ENCODE peak calls at places on chromosomes 13 and 19, in ten cellular contexts. Z is cardiac fibroblast; I is AG10803; S is brain microvascular endothelial cell; C is uterus; V is CD8-positive, alpha-beta T cell; P is fibroblast of pulmonary artery; G is skeletal muscle cell; J is mucosa of descending colon; R is HAP-1. A is an unnamed sample.

GRCh38 chr13:91078093-91078679 is 269.3 kb upstream of the MIR17HG start:
- DNase-seq in I (no peak), S (no peak), Z (peak), J (no peak), C (no peak), P (peak), R (peak), G (no peak), V (no peak), A (peak)

GRCh38 chr19:38669532-38669931 is 22.1 kb downstream of the ACTN4 start:
- DNase-seq in G (no peak), R (no peak), I (no peak), P (no peak), C (no peak), Z (no peak), J (no peak), S (no peak), V (no peak), A (no peak)

GRCh38 chr13:80408270-80408669 is 67.3 kb upstream of the SPRY2 start:
- DNase-seq in S (no peak), V (no peak), J (no peak), Z (no peak), I (no peak), R (no peak), C (no peak), G (no peak), P (no peak), A (no peak)

GRCh38 chr13:113550453-113550852 is 34.1 kb upstream of the TFDP1 start:
- DNase-seq in I (no peak), G (no peak), Z (no peak), R (no peak), C (peak), S (no peak), V (no peak), J (no peak), P (no peak), A (no peak)

GRCh38 chr13:27283906-27284523 is 13.4 kb downstream of the RASL11A start:
- DNase-seq in G (no peak), C (no peak), P (peak), R (no peak), J (peak), I (peak), S (no peak), V (no peak), Z (peak), A (peak)

GRCh38 chr13:27619093-27619705 is 1.1 kb downstream of the LNX2 start:
- DNase-seq in Z (peak), J (no peak), C (no peak), P (peak), R (peak), S (no peak), G (no peak), I (peak), V (no peak), A (peak)

GRCh38 chr13:75395056-75395455 is 86.9 kb downstream of the TBC1D4 start:
- DNase-seq in I (no peak), G (no peak), V (no peak), S (no peak), Z (no peak), P (no peak), C (no peak), J (peak), R (no peak), A (no peak)

GRCh38 chr19:10724573-10725071 is 6.7 kb downstream of the DNM2 start:
- DNase-seq in I (peak), J (no peak), S (no peak), Z (no peak), V (no peak), C (no peak), R (no peak), G (no peak), P (no peak), A (peak)

GRCh38 chr13:112965573-112966115 is 3.4 kb upstream of the MCF2L start:
- DNase-seq in P (no peak), G (no peak), R (no peak), C (no peak), S (no peak), I (no peak), Z (no peak), J (no peak), V (no peak), A (no peak)

GRCh38 chr19:33388231-33388816 is 14.8 kb downstream of the CEBPG start:
- DNase-seq in C (no peak), I (peak), V (no peak), S (no peak), G (no peak), R (no peak), Z (no peak), J (no peak), P (no peak), A (no peak)

GRCh38 chr13:105196052-105196451 is 1339.4 kb downstream of the EFNB2 start:
- DNase-seq in J (no peak), P (peak), G (no peak), R (no peak), I (peak), Z (peak), C (no peak), S (peak), V (no peak), A (peak)

GRCh38 chr13:30479590-30480219 is 14.0 kb upstream of the HMGB1 start:
- DNase-seq in J (no peak), R (no peak), C (no peak), Z (no peak), I (no peak), P (no peak), S (no peak), V (no peak), G (no peak), A (no peak)

GRCh38 chr13:23749288-23749880 is 139.8 kb downstream of the MIPEP start:
- DNase-seq in C (no peak), J (no peak), P (no peak), V (no peak), G (no peak), S (no peak), R (no peak), I (no peak), Z (no peak), A (no peak)

GRCh38 chr13:34647379-34647778 is 294.7 kb upstream of the NBEA start:
- DNase-seq in P (no peak), C (no peak), R (no peak), J (no peak), G (no peak), Z (no peak), V (no peak), I (no peak), S (no peak), A (no peak)

GRCh38 chr19:2015611-2015950 is at the start of gene BTBD2:
- DNase-seq in G (peak), I (peak), S (no peak), R (peak), V (peak), Z (peak), J (peak), P (peak), C (peak), A (peak)

GRCh38 chr13:91058919-91059318 is 288.6 kb upstream of the MIR17HG start:
- DNase-seq in I (no peak), S (no peak), C (no peak), Z (no peak), G (no peak), R (no peak), P (no peak), V (no peak), J (no peak), A (no peak)

GRCh38 chr13:110957181-110957884 is 42.5 kb upstream of the ANKRD10 start:
- DNase-seq in G (no peak), R (no peak), C (no peak), S (no peak), J (no peak), P (no peak), V (no peak), Z (peak), I (no peak), A (peak)

GRCh38 chr13:114057131-114058050 is 75.0 kb downstream of the RASA3 start:
- DNase-seq in J (no peak), V (no peak), S (no peak), G (no peak), Z (no peak), C (no peak), P (no peak), I (no peak), R (no peak), A (no peak)

GRCh38 chr19:50909240-50910070 is 1.7 kb downstream of the KLK4 start:
- DNase-seq in J (peak), C (no peak), R (peak), P (peak), G (no peak), I (no peak), S (peak), Z (peak), V (no peak), A (peak)

GRCh38 chr13:30355405-30355741 is 48.0 kb upstream of the KATNAL1 start:
- DNase-seq in P (no peak), I (no peak), C (no peak), V (peak), S (no peak), Z (no peak), G (no peak), J (no peak), R (no peak), A (no peak)

GRCh38 chr13:76884167-76884566 is 2.0 kb downstream of the KCTD12 start:
- DNase-seq in R (no peak), S (peak), J (peak), I (peak), C (peak), V (no peak), P (peak), Z (peak), G (no peak), A (peak)

GRCh38 chr19:17555929-17556813 is 722 bp downstream of the COLGALT1 start:
- DNase-seq in C (peak), J (peak), V (no peak), R (peak), P (peak), Z (peak), G (no peak), I (peak), S (peak), A (peak)

GRCh38 chr13:43728411-43728810 is 58.4 kb downstream of the ENOX1 start:
- DNase-seq in Z (peak), C (no peak), R (no peak), J (no peak), G (peak), S (no peak), P (no peak), I (no peak), V (no peak), A (peak)

GRCh38 chr19:39146091-39146490 is 20.5 kb downstream of the PAK4 start:
- DNase-seq in V (no peak), J (no peak), S (no peak), R (no peak), Z (no peak), G (no peak), I (no peak), P (no peak), C (no peak), A (no peak)

GRCh38 chr13:59337070-59337469 is 826.7 kb downstream of the DIAPH3 start:
- DNase-seq in V (no peak), R (no peak), C (no peak), P (peak), S (peak), Z (peak), G (no peak), J (no peak), I (no peak), A (peak)

GRCh38 chr13:38950987-38951386 is 39.6 kb downstream of the STOML3 start:
- DNase-seq in G (no peak), C (no peak), I (no peak), V (no peak), J (no peak), S (no peak), Z (no peak), P (no peak), R (no peak), A (no peak)

GRCh38 chr19:6822311-6822670 is 49.8 kb downstream of the VAV1 start:
- DNase-seq in I (no peak), R (no peak), S (no peak), Z (no peak), V (no peak), G (no peak), C (no peak), J (no peak), P (no peak), A (no peak)

GRCh38 chr19:590396-590745 is 690 bp downstream of the HCN2 start:
- DNase-seq in I (no peak), R (no peak), V (no peak), Z (peak), C (no peak), G (no peak), J (no peak), S (no peak), P (peak), A (peak)

GRCh38 chr19:588093-588742 is 1.5 kb upstream of the HCN2 start:
- DNase-seq in S (peak), R (peak), J (peak), P (peak), Z (peak), C (no peak), I (peak), G (peak), V (no peak), A (peak)

GRCh38 chr19:590750-591098 is 1.0 kb downstream of the HCN2 start:
- DNase-seq in I (no peak), P (no peak), S (no peak), R (no peak), J (no peak), G (no peak), C (no peak), V (no peak), Z (no peak), A (no peak)

GRCh38 chr19:589693-590395 is at the start of gene HCN2:
- DNase-seq in J (no peak), S (no peak), G (no peak), P (no peak), C (no peak), R (no peak), V (no peak), Z (no peak), I (no peak), A (no peak)

DNA sequence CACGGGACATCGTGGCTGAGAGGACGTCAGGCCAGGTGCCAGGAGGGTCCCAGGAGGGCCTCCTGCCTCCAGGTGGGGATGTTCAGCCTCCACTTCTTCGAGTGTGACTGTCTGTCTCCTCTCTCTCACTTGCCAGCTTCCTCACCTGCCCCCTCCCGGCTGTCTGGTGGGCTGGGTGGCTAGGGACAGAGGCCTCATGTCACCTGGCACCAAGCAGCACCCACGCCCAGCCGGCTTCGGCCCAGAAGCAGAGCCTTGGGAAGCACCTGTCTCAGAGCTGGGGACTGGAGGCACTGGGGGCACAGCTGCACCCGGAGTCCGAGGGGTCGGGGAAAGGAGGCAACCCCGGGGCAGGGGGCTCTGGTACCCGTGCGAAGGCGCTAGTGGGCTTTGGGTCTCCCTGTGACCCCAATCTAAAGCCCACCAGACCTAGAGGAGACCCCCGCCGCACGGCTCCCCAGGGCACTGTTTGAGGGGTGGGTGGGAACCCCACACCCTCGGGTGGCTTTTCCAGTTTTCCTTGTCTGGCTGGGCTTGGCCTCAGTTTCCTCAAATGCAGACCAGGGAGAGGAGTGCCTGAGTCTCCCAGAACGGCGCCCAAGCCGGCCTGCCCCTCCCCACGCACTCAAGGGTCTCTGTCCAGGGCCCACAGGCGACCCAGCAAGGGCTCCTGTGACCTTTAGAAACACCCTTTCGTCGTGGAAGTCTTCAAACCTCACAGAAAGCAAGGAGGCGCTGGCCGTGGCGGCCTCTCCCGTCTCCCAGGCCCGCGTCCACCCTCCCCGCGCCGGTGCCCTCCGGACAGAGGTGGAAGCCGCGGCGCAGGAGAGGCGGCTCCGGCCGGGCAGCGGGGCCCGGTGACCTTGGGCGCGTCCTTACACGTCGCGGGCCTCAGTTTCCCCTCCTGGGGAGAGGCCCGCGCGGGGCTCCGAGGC is 656 bp upstream of the HCN2 start:
- DNase-seq in J (no peak), R (no peak), G (no peak), P (no peak), Z (no peak), S (no peak), C (no peak), V (no peak), I (no peak), A (no peak)
- H3K4me3 ChIP-seq in J (no peak), R (peak), G (peak), P (no peak), Z (no peak), S (no peak), C (no peak), V (no peak), I (no peak), A (no peak)

GRCh38 chr13:31956944-31957644 is 74.5 kb upstream of the FRY start:
- DNase-seq in R (no peak), I (peak), S (no peak), G (no peak), P (no peak), V (no peak), C (no peak), Z (peak), J (no peak), A (no peak)

GRCh38 chr13:31952641-31953380 is 78.8 kb upstream of the FRY start:
- DNase-seq in I (no peak), C (no peak), G (no peak), J (no peak), S (no peak), P (no peak), V (no peak), Z (no peak), R (no peak), A (no peak)

GRCh38 chr13:31962661-31963345 is 68.8 kb upstream of the FRY start:
- DNase-seq in Z (peak), P (no peak), V (no peak), C (no peak), J (no peak), I (no peak), G (no peak), R (no peak), S (peak), A (peak)

GRCh38 chr13:31955745-31956144 is 75.8 kb upstream of the FRY start:
- DNase-seq in P (no peak), G (no peak), Z (no peak), V (no peak), R (no peak), I (no peak), S (no peak), C (no peak), J (no peak), A (no peak)

GRCh38 chr13:31957772-31958171 is 73.8 kb upstream of the FRY start:
- DNase-seq in R (no peak), J (no peak), V (no peak), Z (no peak), I (no peak), P (no peak), G (no peak), C (no peak), S (no peak), A (no peak)
- H3K4me3 ChIP-seq in R (no peak), J (no peak), V (no peak), Z (no peak), I (no peak), P (no peak), G (no peak), C (no peak), S (no peak), A (no peak)

DNA sequence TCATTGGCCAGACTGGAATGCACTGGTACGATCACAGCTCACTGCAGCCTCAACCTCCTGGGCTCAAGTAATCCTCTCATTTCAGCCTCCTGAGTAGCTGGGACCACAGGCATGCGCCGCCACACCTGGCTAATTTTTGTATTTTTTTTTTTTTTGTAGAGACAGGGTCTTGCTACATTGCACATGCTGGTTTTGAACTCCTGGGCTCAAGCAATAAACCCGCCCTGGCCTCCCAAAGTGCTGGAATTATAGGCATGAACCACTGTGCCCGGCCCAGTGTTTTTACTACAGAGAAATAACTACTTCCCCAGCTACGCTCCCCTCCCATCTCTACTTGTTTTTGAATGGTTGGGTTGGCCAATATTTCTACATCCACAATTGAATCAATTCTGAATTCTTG is 122.5 kb downstream of the RGCC start:
- DNase-seq in S (no peak), V (no peak), J (no peak), I (no peak), R (no peak), C (no peak), Z (no peak), P (no peak), G (no peak), A (no peak)
- H3K4me3 ChIP-seq in S (no peak), V (no peak), J (no peak), I (no peak), R (no peak), C (no peak), Z (no peak), P (no peak), G (no peak), A (no peak)

GRCh38 chr19:56837892-56838679 is 2.4 kb downstream of the PEG3 start:
- DNase-seq in C (peak), V (no peak), J (peak), S (peak), Z (no peak), P (peak), G (no peak), R (no peak), I (no peak), A (peak)

GRCh38 chr19:56839665-56840451 is 668 bp downstream of the PEG3 start:
- DNase-seq in J (peak), S (peak), C (peak), R (no peak), Z (no peak), G (peak), I (peak), P (peak), V (no peak), A (peak)

GRCh38 chr19:56837492-56837891 is 3.0 kb downstream of the PEG3 start:
- DNase-seq in V (no peak), S (peak), C (peak), I (no peak), R (no peak), G (no peak), P (peak), Z (no peak), J (peak), A (peak)

GRCh38 chr19:56838930-56839664 is 1.4 kb downstream of the PEG3 start:
- DNase-seq in G (peak), C (peak), R (no peak), J (peak), Z (peak), I (peak), V (no peak), S (peak), P (peak), A (peak)

DNA sequence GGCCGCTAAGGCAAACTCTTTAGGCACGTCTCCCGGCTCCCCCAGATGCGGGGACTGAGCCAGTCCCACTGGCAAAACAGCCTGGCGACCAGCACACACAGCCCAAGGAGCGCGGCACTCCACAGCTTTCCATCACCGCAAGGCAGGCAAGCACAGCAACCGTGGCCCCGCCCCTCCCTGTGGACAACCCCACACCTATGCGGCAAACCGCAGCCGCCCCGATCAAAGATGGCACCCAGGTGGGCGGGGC is 1.9 kb downstream of the PEG3 start:
- DNase-seq in R (no peak), S (no peak), V (no peak), Z (no peak), I (no peak), J (no peak), P (no peak), C (no peak), G (no peak), A (no peak)
- H3K4me3 ChIP-seq in R (no peak), S (no peak), V (no peak), Z (peak), I (no peak), J (no peak), P (peak), C (peak), G (peak), A (peak)

GRCh38 chr19:49157445-49158224 is at the start of gene TRPM4:
- DNase-seq in R (peak), Z (peak), C (peak), P (peak), S (peak), G (no peak), I (peak), V (no peak), J (peak), A (peak)
- H3K4me3 ChIP-seq in R (peak), Z (peak), C (peak), P (peak), S (peak), G (peak), I (peak), V (no peak), J (peak), A (peak)

DNA sequence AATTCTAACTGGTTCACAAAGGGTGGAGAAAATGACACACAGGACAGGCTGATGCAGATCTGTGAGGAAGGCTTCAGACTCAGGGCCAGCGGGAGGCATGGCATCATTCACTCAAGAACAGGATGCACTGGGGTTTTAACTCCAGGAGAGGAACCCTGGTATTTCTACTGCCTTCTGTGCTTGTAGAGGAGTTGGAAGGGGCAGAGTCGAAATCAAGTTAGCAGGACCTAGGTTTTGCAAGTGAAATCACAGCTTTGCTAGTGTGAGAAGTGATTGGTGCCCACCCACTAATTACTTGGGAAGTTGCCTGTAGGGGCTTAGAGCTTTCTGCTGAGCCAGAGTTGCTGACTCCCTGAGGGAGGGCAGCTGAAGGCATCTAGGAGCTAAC is 92.7 kb downstream of the AKAP11 start:
- DNase-seq in V (no peak), R (no peak), Z (no peak), G (no peak), J (no peak), I (no peak), P (peak), S (peak), C (no peak), A (peak)
- H3K4me3 ChIP-seq in V (no peak), R (no peak), Z (no peak), G (no peak), J (no peak), I (no peak), P (no peak), S (no peak), C (no peak), A (no peak)

GRCh38 chr13:73326215-73326558 is 267.4 kb downstream of the KLF5 start:
- DNase-seq in V (no peak), R (no peak), C (no peak), G (no peak), P (no peak), Z (no peak), I (no peak), J (no peak), S (no peak), A (no peak)
- H3K4me3 ChIP-seq in V (no peak), R (no peak), C (no peak), G (no peak), P (no peak), Z (no peak), I (no peak), J (no peak), S (no peak), A (no peak)